ENCODE peak calls at places on chromosomes 2 and 18, in six cellular contexts. One of them, this sample, is unnamed.

GRCh38 chr18:28512357-28512756 is 335.4 kb upstream of the CDH2 start:
- DNase-seq in chondrocyte: no peak
- DNase-seq in mesenteric fat pad: no peak
- DNase-seq in naive thymus-derived CD4-positive, alpha-beta T cell: no peak
- DNase-seq in LoVo: no peak
- DNase-seq in neural crest cell: no peak
- DNase-seq in this sample: no peak

GRCh38 chr18:6729247-6730091 is at the start of gene ARHGAP28:
- DNase-seq in mesenteric fat pad: peak
- DNase-seq in chondrocyte: peak
- DNase-seq in naive thymus-derived CD4-positive, alpha-beta T cell: no peak
- DNase-seq in LoVo: peak
- DNase-seq in neural crest cell: peak
- DNase-seq in this sample: peak

GRCh38 chr2:173876833-173877413 is 88.2 kb downstream of the SP3 start:
- DNase-seq in neural crest cell: no peak
- DNase-seq in chondrocyte: no peak
- DNase-seq in LoVo: no peak
- DNase-seq in mesenteric fat pad: no peak
- DNase-seq in naive thymus-derived CD4-positive, alpha-beta T cell: no peak
- DNase-seq in this sample: no peak

GRCh38 chr2:217890445-217890844 is 112.3 kb downstream of the TNS1 start:
- DNase-seq in LoVo: no peak
- DNase-seq in mesenteric fat pad: no peak
- DNase-seq in naive thymus-derived CD4-positive, alpha-beta T cell: no peak
- DNase-seq in neural crest cell: no peak
- DNase-seq in chondrocyte: no peak
- DNase-seq in this sample: peak

GRCh38 chr2:7111626-7112025 is 194.4 kb downstream of the RNF144A start:
- DNase-seq in naive thymus-derived CD4-positive, alpha-beta T cell: no peak
- DNase-seq in mesenteric fat pad: no peak
- DNase-seq in LoVo: no peak
- DNase-seq in neural crest cell: no peak
- DNase-seq in chondrocyte: no peak
- DNase-seq in this sample: no peak

GRCh38 chr18:1998121-1998520 is 573.2 kb downstream of the METTL4 start:
- DNase-seq in neural crest cell: no peak
- DNase-seq in mesenteric fat pad: no peak
- DNase-seq in LoVo: no peak
- DNase-seq in naive thymus-derived CD4-positive, alpha-beta T cell: no peak
- DNase-seq in chondrocyte: no peak
- DNase-seq in this sample: no peak

GRCh38 chr2:190407662-190408537 is at the start of gene MFSD6:
- DNase-seq in neural crest cell: peak
- DNase-seq in chondrocyte: no peak
- DNase-seq in mesenteric fat pad: no peak
- DNase-seq in LoVo: peak
- DNase-seq in naive thymus-derived CD4-positive, alpha-beta T cell: peak
- DNase-seq in this sample: peak

GRCh38 chr2:186274936-186275575 is 211.0 kb upstream of the ZC3H15 start:
- DNase-seq in chondrocyte: no peak
- DNase-seq in LoVo: no peak
- DNase-seq in neural crest cell: no peak
- DNase-seq in mesenteric fat pad: no peak
- DNase-seq in naive thymus-derived CD4-positive, alpha-beta T cell: no peak
- DNase-seq in this sample: no peak

GRCh38 chr2:195620499-195620898 is 36.5 kb upstream of the SLC39A10 start:
- DNase-seq in naive thymus-derived CD4-positive, alpha-beta T cell: no peak
- DNase-seq in LoVo: no peak
- DNase-seq in chondrocyte: no peak
- DNase-seq in mesenteric fat pad: no peak
- DNase-seq in neural crest cell: no peak
- DNase-seq in this sample: no peak

GRCh38 chr2:20224716-20225293 is at the start of gene SDC1:
- DNase-seq in LoVo: peak
- DNase-seq in neural crest cell: peak
- DNase-seq in naive thymus-derived CD4-positive, alpha-beta T cell: no peak
- DNase-seq in chondrocyte: peak
- DNase-seq in mesenteric fat pad: no peak
- DNase-seq in this sample: no peak

GRCh38 chr2:207528980-207529329 is 807 bp upstream of the CREB1 start:
- DNase-seq in naive thymus-derived CD4-positive, alpha-beta T cell: peak
- DNase-seq in LoVo: peak
- DNase-seq in mesenteric fat pad: no peak
- DNase-seq in chondrocyte: no peak
- DNase-seq in neural crest cell: peak
- DNase-seq in this sample: peak

GRCh38 chr18:13226533-13227144 is 8.1 kb downstream of the LDLRAD4 start:
- DNase-seq in neural crest cell: no peak
- DNase-seq in naive thymus-derived CD4-positive, alpha-beta T cell: no peak
- DNase-seq in LoVo: no peak
- DNase-seq in mesenteric fat pad: no peak
- DNase-seq in chondrocyte: no peak
- DNase-seq in this sample: no peak

GRCh38 chr2:25814681-25815080 is 63.6 kb downstream of the ASXL2 start:
- DNase-seq in chondrocyte: no peak
- DNase-seq in neural crest cell: no peak
- DNase-seq in naive thymus-derived CD4-positive, alpha-beta T cell: no peak
- DNase-seq in LoVo: no peak
- DNase-seq in mesenteric fat pad: no peak
- DNase-seq in this sample: no peak

GRCh38 chr18:55161966-55162365 is 202.7 kb upstream of the CCDC68 start:
- DNase-seq in LoVo: no peak
- DNase-seq in naive thymus-derived CD4-positive, alpha-beta T cell: no peak
- DNase-seq in mesenteric fat pad: no peak
- DNase-seq in neural crest cell: no peak
- DNase-seq in chondrocyte: no peak
- DNase-seq in this sample: no peak

GRCh38 chr2:39094717-39095363 is 26.0 kb downstream of the SOS1 start:
- DNase-seq in neural crest cell: no peak
- DNase-seq in mesenteric fat pad: no peak
- DNase-seq in chondrocyte: no peak
- DNase-seq in naive thymus-derived CD4-positive, alpha-beta T cell: no peak
- DNase-seq in LoVo: no peak
- DNase-seq in this sample: peak

GRCh38 chr2:146874260-146874658 is 970.6 kb upstream of the ACVR2A start:
- DNase-seq in LoVo: peak
- DNase-seq in mesenteric fat pad: no peak
- DNase-seq in naive thymus-derived CD4-positive, alpha-beta T cell: no peak
- DNase-seq in neural crest cell: no peak
- DNase-seq in chondrocyte: no peak
- DNase-seq in this sample: peak

GRCh38 chr2:215624423-215624829 is 188.6 kb upstream of the FN1 start:
- DNase-seq in chondrocyte: no peak
- DNase-seq in mesenteric fat pad: no peak
- DNase-seq in naive thymus-derived CD4-positive, alpha-beta T cell: no peak
- DNase-seq in LoVo: no peak
- DNase-seq in neural crest cell: no peak
- DNase-seq in this sample: peak

GRCh38 chr2:203600286-203600685 is 65.2 kb upstream of the RAPH1 start:
- DNase-seq in neural crest cell: no peak
- DNase-seq in mesenteric fat pad: no peak
- DNase-seq in naive thymus-derived CD4-positive, alpha-beta T cell: no peak
- DNase-seq in chondrocyte: no peak
- DNase-seq in LoVo: no peak
- DNase-seq in this sample: no peak

GRCh38 chr2:27001851-27002369 is 30.9 kb upstream of the TMEM214 start:
- DNase-seq in LoVo: no peak
- DNase-seq in naive thymus-derived CD4-positive, alpha-beta T cell: no peak
- DNase-seq in neural crest cell: no peak
- DNase-seq in chondrocyte: no peak
- DNase-seq in mesenteric fat pad: no peak
- DNase-seq in this sample: no peak

GRCh38 chr18:46387426-46388131 is 269.4 kb downstream of the LOXHD1 start:
- DNase-seq in LoVo: no peak
- DNase-seq in naive thymus-derived CD4-positive, alpha-beta T cell: no peak
- DNase-seq in chondrocyte: no peak
- DNase-seq in neural crest cell: no peak
- DNase-seq in mesenteric fat pad: no peak
- DNase-seq in this sample: no peak

GRCh38 chr2:169765523-169765922 is 31.9 kb downstream of the KLHL23 start:
- DNase-seq in neural crest cell: no peak
- DNase-seq in mesenteric fat pad: no peak
- DNase-seq in chondrocyte: no peak
- DNase-seq in naive thymus-derived CD4-positive, alpha-beta T cell: no peak
- DNase-seq in LoVo: no peak
- DNase-seq in this sample: peak

GRCh38 chr2:54074636-54075341 is 40.6 kb upstream of the ACYP2 start:
- DNase-seq in LoVo: no peak
- DNase-seq in chondrocyte: no peak
- DNase-seq in mesenteric fat pad: no peak
- DNase-seq in naive thymus-derived CD4-positive, alpha-beta T cell: no peak
- DNase-seq in neural crest cell: no peak
- DNase-seq in this sample: no peak

GRCh38 chr18:59823611-59824195 is 76.1 kb upstream of the PMAIP1 start:
- DNase-seq in mesenteric fat pad: no peak
- DNase-seq in naive thymus-derived CD4-positive, alpha-beta T cell: no peak
- DNase-seq in neural crest cell: peak
- DNase-seq in LoVo: peak
- DNase-seq in chondrocyte: no peak
- DNase-seq in this sample: peak

GRCh38 chr18:11667578-11667977 is 21.5 kb upstream of the GNAL start:
- DNase-seq in chondrocyte: no peak
- DNase-seq in neural crest cell: no peak
- DNase-seq in LoVo: no peak
- DNase-seq in naive thymus-derived CD4-positive, alpha-beta T cell: no peak
- DNase-seq in mesenteric fat pad: peak
- DNase-seq in this sample: no peak

GRCh38 chr2:46876741-46877384 is 38.7 kb downstream of the MCFD2 start:
- DNase-seq in naive thymus-derived CD4-positive, alpha-beta T cell: peak
- DNase-seq in chondrocyte: no peak
- DNase-seq in LoVo: peak
- DNase-seq in mesenteric fat pad: no peak
- DNase-seq in neural crest cell: no peak
- DNase-seq in this sample: peak

GRCh38 chr18:6054443-6054842 is 159.1 kb upstream of the TMEM200C start:
- DNase-seq in naive thymus-derived CD4-positive, alpha-beta T cell: no peak
- DNase-seq in chondrocyte: no peak
- DNase-seq in mesenteric fat pad: no peak
- DNase-seq in LoVo: no peak
- DNase-seq in neural crest cell: no peak
- DNase-seq in this sample: no peak

GRCh38 chr2:120703330-120703994 is 32.2 kb upstream of the GLI2 start:
- DNase-seq in neural crest cell: no peak
- DNase-seq in chondrocyte: no peak
- DNase-seq in LoVo: peak
- DNase-seq in naive thymus-derived CD4-positive, alpha-beta T cell: no peak
- DNase-seq in mesenteric fat pad: no peak
- DNase-seq in this sample: no peak

GRCh38 chr18:77209587-77209986 is 40.1 kb upstream of the GALR1 start:
- DNase-seq in neural crest cell: no peak
- DNase-seq in LoVo: no peak
- DNase-seq in mesenteric fat pad: no peak
- DNase-seq in naive thymus-derived CD4-positive, alpha-beta T cell: no peak
- DNase-seq in chondrocyte: no peak
- DNase-seq in this sample: no peak

GRCh38 chr18:10188971-10189810 is 265.2 kb upstream of the APCDD1 start:
- DNase-seq in mesenteric fat pad: no peak
- DNase-seq in neural crest cell: no peak
- DNase-seq in chondrocyte: no peak
- DNase-seq in LoVo: no peak
- DNase-seq in naive thymus-derived CD4-positive, alpha-beta T cell: no peak
- DNase-seq in this sample: no peak